ENCODE peak calls at places on chromosomes 5 and 9, in six cellular contexts. E is ureter; U is stimulated activated CD4-positive, alpha-beta T cell treated with anti-CD3 and anti-CD28 coated beads, Interleukin-4, amount 100 ng/mL, for 1 hour; X is ELR; T is progenitor cell of endocrine pancreas; I is EL. K is an unnamed sample.

GRCh38 chr5:180784497-180785097 is 18.0 kb downstream of the MGAT1 start:
- DNase-seq in T (no peak), X (peak), U (peak), I (peak), E (peak), K (peak)

GRCh38 chr5:14413331-14413750 is 168.3 kb upstream of the OTULINL start:
- DNase-seq in X (no peak), E (no peak), T (no peak), U (peak), I (peak), K (no peak)

GRCh38 chr9:4301302-4301701 is 1.4 kb upstream of the GLIS3 start:
- DNase-seq in E (no peak), X (peak), T (no peak), I (peak), U (no peak), K (peak)

GRCh38 chr9:114364123-114364522 is 23.7 kb downstream of the AKNA start:
- DNase-seq in I (peak), X (peak), E (no peak), U (no peak), T (no peak), K (peak)

GRCh38 chr5:1974501-1975405 is 92.0 kb upstream of the IRX4 start:
- DNase-seq in I (no peak), T (no peak), E (no peak), X (no peak), U (no peak), K (peak)

GRCh38 chr9:18245911-18246310 is 228.0 kb upstream of the ADAMTSL1 start:
- DNase-seq in E (no peak), U (no peak), I (peak), X (peak), T (no peak), K (no peak)

GRCh38 chr9:74817281-74818181 is 70.2 kb downstream of the TRPM6 start:
- DNase-seq in I (no peak), U (no peak), E (no peak), T (no peak), X (no peak), K (no peak)

GRCh38 chr9:113456235-113456634 is 7.3 kb upstream of the RGS3 start:
- DNase-seq in E (no peak), T (no peak), I (peak), X (peak), U (no peak), K (no peak)

GRCh38 chr5:58455966-58456365 is 3.9 kb downstream of the PLK2 start:
- DNase-seq in X (no peak), I (no peak), T (no peak), U (no peak), E (no peak), K (no peak)

GRCh38 chr5:149211566-149211965 is 60.1 kb upstream of the AFAP1L1 start:
- DNase-seq in X (peak), E (no peak), T (no peak), I (peak), U (no peak), K (no peak)

GRCh38 chr5:168172718-168173045 is 118.8 kb upstream of the WWC1 start:
- DNase-seq in T (no peak), I (no peak), X (no peak), U (no peak), E (no peak), K (no peak)

GRCh38 chr5:159435855-159436254 is 105.6 kb upstream of the IL12B start:
- DNase-seq in T (no peak), E (no peak), U (no peak), I (no peak), X (no peak), K (no peak)

GRCh38 chr5:159047081-159047480 is 52.6 kb downstream of the EBF1 start:
- DNase-seq in T (no peak), X (peak), E (no peak), I (peak), U (no peak), K (no peak)

GRCh38 chr5:78527054-78527884 is 121.3 kb downstream of the LHFPL2 start:
- DNase-seq in I (peak), E (no peak), U (no peak), X (peak), T (no peak), K (peak)

GRCh38 chr9:37529111-37529510 is 43.4 kb downstream of the POLR1E start:
- DNase-seq in T (no peak), I (no peak), X (no peak), U (peak), E (peak), K (peak)

GRCh38 chr5:136810198-136810823 is 445.0 kb upstream of the TRPC7 start:
- DNase-seq in I (peak), X (peak), U (no peak), T (no peak), E (no peak), K (peak)

GRCh38 chr9:135973276-135974219 is 12.4 kb upstream of the UBAC1 start:
- DNase-seq in X (no peak), U (no peak), I (no peak), E (no peak), T (no peak), K (no peak)

GRCh38 chr5:174413520-174414314 is 310.7 kb upstream of the MSX2 start:
- DNase-seq in X (peak), I (peak), T (no peak), U (no peak), E (no peak), K (no peak)

GRCh38 chr9:117136461-117136860 is 278.4 kb downstream of the ASTN2 start:
- DNase-seq in T (no peak), E (no peak), X (no peak), I (no peak), U (no peak), K (no peak)

GRCh38 chr5:127092690-127093089 is 19.4 kb upstream of the C5orf63 start:
- DNase-seq in E (no peak), I (peak), X (peak), U (no peak), T (no peak), K (peak)

GRCh38 chr9:980621-981020 is 4.2 kb downstream of the DMRT3 start:
- DNase-seq in U (no peak), E (no peak), X (no peak), T (no peak), I (no peak), K (no peak)

GRCh38 chr5:175683921-175684320 is 26.1 kb downstream of the HRH2 start:
- DNase-seq in E (no peak), I (no peak), X (no peak), T (no peak), U (no peak), K (no peak)

GRCh38 chr9:35800530-35800929 is 9.1 kb downstream of the NPR2 start:
- DNase-seq in U (no peak), E (no peak), T (no peak), X (no peak), I (no peak), K (no peak)

GRCh38 chr5:65288657-65289056 is 193.1 kb downstream of the ADAMTS6 start:
- DNase-seq in E (no peak), T (no peak), X (no peak), I (no peak), U (no peak), K (no peak)